ENCODE peak calls at places on chromosomes 13 and 19, in eight cellular contexts. O is transverse colon, U is coronary artery, J is left ventricle myocardium inferior, D is foreskin keratinocyte, F is PC-3, X is foreskin fibroblast, Q is type B pancreatic cell. L is an unnamed sample.

GRCh38 chr13:32443111-32443510 is 15.2 kb upstream of the N4BP2L1 start:
- DNase-seq in J (no peak), O (peak; percentile 35), D (no peak), U (no peak), X (peak; percentile 44), F (peak; percentile 39), Q (no peak), L (no peak)

GRCh38 chr19:49129238-49129583 is 9.9 kb downstream of the PPFIA3 start:
- DNase-seq in X (no peak), O (no peak), Q (no peak), D (no peak), J (no peak), F (no peak), U (no peak), L (no peak)

GRCh38 chr13:73991384-73991783 is 142.8 kb downstream of the KLF12 start:
- DNase-seq in D (no peak), J (no peak), Q (no peak), O (no peak), X (no peak), U (no peak), F (no peak), L (no peak)

GRCh38 chr19:43699506-43700367 is 16.1 kb upstream of the IRGC start:
- DNase-seq in O (peak; percentile 48), Q (peak; percentile 71), J (peak; percentile 23), F (no peak), U (no peak), X (peak; percentile 54), D (no peak), L (no peak)

GRCh38 chr13:91017031-91017668 is 330.3 kb upstream of the MIR17HG start:
- DNase-seq in F (peak; percentile 78), X (peak; percentile 7), J (no peak), U (no peak), D (peak; percentile 14), O (no peak), Q (no peak), L (no peak)

GRCh38 chr19:11125994-11126685 is 29.4 kb downstream of the SPC24 start:
- DNase-seq in Q (no peak), O (peak; percentile 86), D (no peak), X (peak; percentile 83), F (peak; percentile 87), U (no peak), J (peak; percentile 80), L (peak; percentile 91)

GRCh38 chr19:3821857-3822364 is 35.7 kb upstream of the MATK start:
- DNase-seq in U (no peak), X (peak; percentile 52), Q (peak; percentile 83), J (peak; percentile 66), F (peak; percentile 29), O (peak; percentile 79), D (no peak), L (peak; percentile 86)

GRCh38 chr13:77863037-77863630 is 55.5 kb downstream of the EDNRB start:
- DNase-seq in Q (no peak), J (no peak), F (no peak), O (no peak), X (no peak), U (no peak), D (no peak), L (no peak)

GRCh38 chr19:9009935-9010651 is at the start of gene MUC16:
- DNase-seq in O (no peak), U (no peak), J (no peak), F (peak; percentile 60), Q (no peak), D (no peak), X (no peak), L (no peak)

GRCh38 chr13:33728271-33729037 is 89.5 kb upstream of the RFC3 start:
- DNase-seq in U (no peak), J (peak; percentile 61), Q (no peak), X (peak; percentile 11), D (no peak), O (peak; percentile 8), F (peak; percentile 63), L (no peak)

GRCh38 chr13:111853766-111854165 is 213.2 kb upstream of the SOX1 start:
- DNase-seq in O (no peak), F (no peak), D (no peak), U (no peak), X (no peak), J (no peak), Q (peak; percentile 66), L (no peak)

GRCh38 chr19:2549701-2550191 is 73.8 kb downstream of the GADD45B start:
- DNase-seq in X (peak; percentile 83), D (no peak), U (peak; percentile 90), Q (no peak), O (peak; percentile 72), F (peak; percentile 76), J (peak; percentile 80), L (no peak)

GRCh38 chr19:28727133-28727834 is 485.7 kb downstream of the UQCRFS1 start:
- DNase-seq in D (no peak), U (no peak), X (peak; percentile 66), F (no peak), O (no peak), Q (no peak), J (no peak), L (no peak)

GRCh38 chr13:27379694-27380596 is 44.5 kb upstream of the GTF3A start:
- DNase-seq in O (peak; percentile 88), D (no peak), Q (no peak), F (peak; percentile 76), U (no peak), J (peak; percentile 36), X (peak; percentile 56), L (no peak)

GRCh38 chr13:50531917-50532899 is 311.3 kb downstream of the DLEU7 start:
- DNase-seq in J (no peak), F (peak; percentile 55), X (peak; percentile 65), O (no peak), D (no peak), U (no peak), Q (no peak), L (no peak)

GRCh38 chr19:38389101-38389925 is 816 bp downstream of the SPRED3 start:
- DNase-seq in U (no peak), F (peak; percentile 72), D (peak; percentile 37), J (no peak), X (peak; percentile 91), O (no peak), Q (no peak), L (no peak)

DNA sequence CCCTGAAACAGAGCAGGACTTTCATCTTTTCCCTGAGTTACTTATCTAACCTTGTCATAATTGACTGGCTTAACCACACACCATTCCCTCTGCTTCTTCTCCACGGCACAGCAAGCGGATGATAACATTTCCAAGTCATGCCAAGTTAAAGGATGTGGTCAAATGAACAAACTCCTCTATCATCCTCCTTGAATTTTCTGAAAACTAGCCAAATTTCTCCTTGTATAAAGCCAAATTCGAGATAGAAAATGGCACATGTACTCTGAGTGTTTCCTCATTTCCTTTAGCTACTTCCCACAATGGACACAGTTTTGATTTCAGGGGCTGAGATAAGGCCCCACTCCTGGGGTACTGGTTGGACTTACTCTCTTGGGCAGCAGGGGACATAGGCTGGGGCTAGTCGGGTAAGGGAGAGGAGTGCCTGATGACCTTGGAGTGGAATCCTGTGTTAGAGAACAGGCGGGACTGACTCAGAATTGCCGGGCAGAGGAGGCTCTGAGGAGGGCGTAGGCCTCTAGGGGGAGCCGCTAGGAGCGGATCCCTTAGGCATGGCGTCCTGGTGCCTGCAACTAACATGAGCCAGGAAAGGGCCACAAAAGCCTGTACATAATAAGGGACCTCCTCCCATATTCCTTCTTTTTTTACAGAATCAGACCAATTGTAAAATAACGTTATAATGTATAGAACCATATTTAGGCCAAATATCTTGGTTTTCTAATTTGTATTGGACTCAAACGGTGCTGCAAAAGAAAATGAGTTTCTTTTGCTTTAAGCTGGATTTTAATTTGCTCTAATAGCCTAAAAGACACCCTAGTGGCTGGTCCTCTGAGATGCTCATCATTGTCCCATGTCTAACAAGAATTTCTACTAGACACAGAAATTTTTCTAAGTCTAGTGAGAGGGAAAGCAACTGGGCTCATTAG is 20.4 kb upstream of the TMTC4 start:
- DNase-seq in X (peak; percentile 55), Q (no peak), J (no peak), U (no peak), D (no peak), O (peak; percentile 31), F (peak; percentile 58), L (no peak)
- TF ChIP-seq CTCF in X (peak; percentile 43), Q (peak; percentile 73), J (peak; percentile 47), U (no peak), D (peak; percentile 60), O (no peak), F (peak; percentile 52), L (peak; percentile 53)

DNA sequence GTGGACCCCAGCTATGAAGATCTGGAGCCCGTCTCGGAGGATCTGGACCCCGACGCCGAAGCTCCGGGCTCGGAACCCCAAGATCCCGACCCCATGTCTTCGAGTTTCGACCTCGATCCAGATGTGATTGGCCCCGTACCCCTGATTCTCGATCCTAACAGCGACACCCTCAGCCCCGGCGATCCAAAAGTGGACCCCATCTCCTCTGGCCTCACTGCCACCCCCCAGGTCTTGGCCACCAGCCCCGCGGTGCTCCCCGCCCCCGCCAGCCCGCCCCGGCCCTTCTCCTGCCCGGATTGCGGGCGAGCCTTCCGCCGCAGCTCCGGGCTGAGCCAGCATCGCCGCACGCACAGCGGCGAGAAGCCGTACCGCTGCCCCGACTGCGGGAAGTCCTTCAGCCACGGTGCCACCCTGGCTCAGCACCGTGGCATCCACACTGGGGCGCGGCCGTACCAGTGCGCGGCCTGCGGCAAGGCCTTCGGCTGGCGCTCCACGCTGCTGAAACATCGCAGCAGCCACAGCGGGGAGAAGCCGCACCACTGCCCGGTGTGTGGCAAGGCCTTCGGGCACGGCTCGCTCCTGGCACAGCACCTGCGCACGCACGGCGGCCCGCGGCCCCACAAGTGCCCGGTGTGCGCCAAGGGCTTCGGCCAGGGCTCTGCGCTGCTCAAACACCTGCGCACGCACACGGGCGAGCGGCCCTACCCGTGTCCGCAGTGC is 2.9 kb upstream of the MCOLN1 start:
- DNase-seq in X (no peak), F (no peak), O (no peak), J (no peak), D (no peak), Q (no peak), U (no peak), L (no peak)
- TF ChIP-seq CTCF in X (no peak), F (no peak), O (no peak), J (no peak), D (no peak), Q (no peak), U (no peak), L (no peak)

DNA sequence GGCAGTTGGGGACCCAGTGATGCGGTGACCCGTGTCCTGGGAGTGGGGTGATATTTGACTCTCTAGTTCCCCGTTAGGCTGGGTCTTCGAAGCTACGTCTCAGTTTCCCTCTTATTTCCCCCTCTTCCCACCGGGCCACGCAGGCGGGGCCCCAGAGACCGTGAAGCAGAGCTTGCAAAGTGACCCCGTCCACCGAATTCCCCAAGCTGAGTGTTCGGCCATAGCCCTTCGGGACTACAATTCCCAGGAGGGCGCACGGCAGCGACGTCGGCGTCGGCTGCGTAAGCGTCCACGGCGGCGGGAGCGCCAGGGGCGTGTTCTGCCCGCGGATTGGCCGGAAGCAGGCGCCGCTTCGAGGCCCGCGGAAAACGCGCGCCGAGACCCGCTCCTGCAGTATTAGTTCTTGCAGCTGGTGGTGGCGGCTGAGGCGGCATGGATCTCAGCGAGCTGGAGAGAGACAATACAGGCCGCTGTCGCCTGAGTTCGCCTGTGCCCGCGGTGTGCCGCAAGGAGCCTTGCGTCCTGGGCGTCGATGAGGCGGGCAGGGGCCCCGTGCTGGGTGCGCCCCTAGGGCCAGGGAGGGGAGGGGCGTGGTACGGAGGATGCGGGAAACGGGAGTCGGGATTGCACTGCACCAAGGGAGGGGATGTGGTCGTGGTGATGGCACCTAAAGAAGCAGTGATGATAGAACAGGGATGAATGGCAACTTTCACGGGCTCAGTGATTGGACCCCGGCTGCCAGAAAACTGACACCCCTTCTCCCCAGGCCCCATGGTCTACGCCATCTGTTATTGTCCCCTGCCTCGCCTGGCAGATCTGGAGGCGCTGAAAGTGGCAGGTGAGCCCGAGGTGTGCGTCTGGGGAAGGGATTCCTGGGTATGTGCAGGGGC is at the start of gene RNASEH2A:
- DNase-seq in O (peak; percentile 92), F (peak; percentile 97), X (peak; percentile 97), J (peak; percentile 91), Q (peak; percentile 92), D (no peak), U (peak; percentile 88), L (peak; percentile 97)
- TF ChIP-seq CTCF in O (no peak), F (no peak), X (no peak), J (peak; percentile 35), Q (peak; percentile 24), D (peak; percentile 15), U (no peak), L (no peak)

GRCh38 chr13:34878354-34878753 is 63.7 kb upstream of the NBEA start:
- DNase-seq in X (no peak), Q (no peak), D (no peak), U (no peak), F (no peak), O (no peak), J (no peak), L (no peak)
- TF ChIP-seq CTCF in X (no peak), Q (no peak), D (no peak), U (no peak), F (no peak), O (no peak), J (no peak), L (no peak)

L was measured in osteocyte.